ENCODE peak calls at places on chromosomes 16 and 17, in seven cellular contexts. L is stomach, E is K562, W is prostate gland, Z is HCT116, H is transverse colon, P is breast epithelium. U is an unnamed sample. For H3K4me1, the result is how much of the 10 kb centered on the place peaks cover.

GRCh38 chr16:88083582-88083981 is 132.3 kb downstream of the BANP start:
- DNase-seq in H (no peak), Z (no peak), W (no peak), E (no peak), P (no peak), L (no peak), U (no peak)

GRCh38 chr16:49924078-49924477 is 68.2 kb upstream of the ZNF423 start:
- DNase-seq in W (no peak), E (peak), P (no peak), Z (peak), L (no peak), H (no peak), U (peak)

GRCh38 chr17:64736804-64737492 is 74.8 kb upstream of the SMURF2 start:
- DNase-seq in L (peak), W (peak), Z (peak), E (no peak), P (no peak), H (peak), U (no peak)

GRCh38 chr16:53775821-53776431 is 72.0 kb downstream of the FTO start:
- DNase-seq in H (peak), E (no peak), W (peak), P (no peak), Z (no peak), L (peak), U (no peak)

GRCh38 chr16:2486645-2487516 is 12.0 kb downstream of the TBC1D24 start:
- DNase-seq in Z (no peak), L (peak), E (no peak), H (peak), W (peak), P (peak), U (peak)

GRCh38 chr16:23207485-23207884 is 24.9 kb downstream of the SCNN1G start:
- DNase-seq in L (no peak), E (no peak), Z (no peak), P (no peak), W (no peak), H (no peak), U (no peak)

GRCh38 chr16:13316008-13316407 is 414.6 kb downstream of the SHISA9 start:
- DNase-seq in P (no peak), L (no peak), W (no peak), Z (no peak), H (no peak), E (no peak), U (no peak)

GRCh38 chr17:72266099-72266852 is 145.5 kb downstream of the SOX9 start:
- DNase-seq in W (peak), Z (no peak), P (no peak), E (no peak), L (no peak), H (no peak), U (no peak)

GRCh38 chr16:75433732-75434413 is 570 bp upstream of the CFDP1 start:
- DNase-seq in Z (no peak), P (peak), W (peak), E (peak), H (peak), L (peak), U (peak)

GRCh38 chr17:72558971-72559476 is 438.2 kb downstream of the SOX9 start:
- DNase-seq in L (no peak), W (no peak), Z (no peak), H (no peak), P (no peak), E (no peak), U (peak)

GRCh38 chr17:82003411-82004381 is 19.0 kb downstream of the CENPX start:
- DNase-seq in L (no peak), E (no peak), W (no peak), P (peak), Z (peak), H (peak), U (no peak)

GRCh38 chr17:3558603-3559269 is 1.1 kb upstream of the TRPV3 start:
- DNase-seq in Z (no peak), L (peak), P (no peak), H (peak), W (no peak), E (no peak), U (peak)

GRCh38 chr16:30893082-30893743 is 664 bp downstream of the BCL7C start:
- DNase-seq in H (no peak), L (no peak), W (no peak), E (no peak), Z (no peak), P (no peak), U (peak)

GRCh38 chr17:80826955-80827645 is 164.5 kb upstream of the CHMP6 start:
- DNase-seq in E (no peak), L (no peak), Z (no peak), P (peak), H (no peak), W (no peak), U (peak)

GRCh38 chr16:23950898-23951297 is 115.1 kb downstream of the PRKCB start:
- DNase-seq in W (no peak), P (no peak), Z (no peak), E (no peak), H (no peak), L (no peak), U (no peak)

GRCh38 chr17:36743130-36743529 is 141.7 kb downstream of the MRM1 start:
- DNase-seq in E (no peak), L (no peak), W (no peak), P (no peak), H (no peak), Z (no peak), U (peak)

GRCh38 chr17:43579570-43580140 is 33.5 kb upstream of the ETV4 start:
- DNase-seq in Z (no peak), E (no peak), W (no peak), L (no peak), P (no peak), H (no peak), U (no peak)

GRCh38 chr16:20768121-20768520 is 4.3 kb downstream of the ACSM3 start:
- DNase-seq in Z (no peak), E (no peak), L (no peak), H (no peak), W (no peak), P (no peak), U (no peak)

GRCh38 chr17:601462-602303 is 113.0 kb downstream of the VPS53 start:
- DNase-seq in L (no peak), H (peak), Z (no peak), P (no peak), E (peak), W (no peak), U (no peak)

GRCh38 chr17:41406205-41406604 is 8.8 kb upstream of the KRT31 start:
- DNase-seq in Z (no peak), W (no peak), L (no peak), P (no peak), E (no peak), H (no peak), U (no peak)

GRCh38 chr17:38917259-38917658 is 8.2 kb upstream of the LASP1NB start:
- DNase-seq in W (no peak), E (no peak), L (no peak), Z (no peak), P (no peak), H (no peak), U (no peak)

GRCh38 chr17:7818746-7819645 is 15.0 kb upstream of the KDM6B start:
- DNase-seq in H (no peak), W (no peak), L (no peak), Z (no peak), P (no peak), E (no peak), U (peak)

GRCh38 chr17:40313660-40314556 is 4.9 kb downstream of the RARA start:
- DNase-seq in Z (no peak), P (no peak), W (no peak), L (no peak), E (no peak), H (no peak), U (no peak)

GRCh38 chr17:1455291-1455747 is 713 bp downstream of the CRK start:
- DNase-seq in E (peak), Z (no peak), L (peak), W (peak), P (peak), H (peak), U (peak)

GRCh38 chr16:72934661-72935403 is 113.1 kb downstream of the ZFHX3 start:
- DNase-seq in E (no peak), L (no peak), H (no peak), P (no peak), W (no peak), Z (no peak), U (no peak)

GRCh38 chr17:65638221-65638940 is 76.9 kb upstream of the AXIN2 start:
- DNase-seq in W (no peak), P (no peak), E (no peak), L (peak), Z (no peak), H (no peak), U (no peak)

GRCh38 chr16:75003931-75004330 is 5.1 kb downstream of the ZNRF1 start:
- DNase-seq in Z (no peak), L (no peak), E (no peak), H (no peak), P (no peak), W (no peak), U (no peak)

GRCh38 chr17:36703860-36704266 is 102.5 kb downstream of the MRM1 start:
- DNase-seq in P (no peak), E (peak), Z (no peak), L (no peak), H (peak), W (peak), U (no peak)

GRCh38 chr17:75130632-75131277 is 787 bp downstream of the NT5C start:
- DNase-seq in P (no peak), H (peak), Z (peak), L (peak), W (peak), E (peak), U (peak)

GRCh38 chr17:835263-835662 is 53.1 kb downstream of the MRM3 start:
- DNase-seq in P (no peak), W (no peak), E (no peak), L (no peak), Z (no peak), H (no peak), U (no peak)

GRCh38 chr17:79808763-79809529 is 12.1 kb upstream of the CBX8 start:
- DNase-seq in E (no peak), P (no peak), W (peak), L (peak), H (peak), Z (peak), U (no peak)

GRCh38 chr17:36575028-36575427 is 16.7 kb upstream of the DHRS11 start:
- DNase-seq in H (no peak), L (no peak), E (no peak), P (no peak), W (no peak), Z (no peak), U (no peak)

GRCh38 chr17:78129385-78130079 is 977 bp upstream of the TMC6 start:
- DNase-seq in W (no peak), H (peak), L (no peak), Z (no peak), P (no peak), E (no peak), U (peak)

GRCh38 chr17:5555254-5555653 is 29.1 kb downstream of the NLRP1 start:
- DNase-seq in P (no peak), E (no peak), L (no peak), Z (no peak), W (no peak), H (no peak), U (no peak)

GRCh38 chr16:12661656-12662172 is 142.0 kb downstream of the CPPED1 start:
- DNase-seq in W (no peak), L (no peak), H (no peak), Z (peak), P (no peak), E (peak), U (no peak)

GRCh38 chr17:73952498-73953205 is 250.8 kb upstream of the RPL38 start:
- DNase-seq in Z (no peak), P (no peak), L (peak), H (peak), E (peak), W (no peak), U (peak)

GRCh38 chr17:44829558-44830358 is at the start of gene GJC1:
- DNase-seq in W (no peak), P (no peak), Z (no peak), E (peak), L (no peak), H (peak), U (peak)

GRCh38 chr17:75077490-75078096 is 10.2 kb upstream of the SLC16A5 start:
- DNase-seq in P (peak), W (peak), Z (no peak), H (peak), L (peak), E (no peak), U (peak)

GRCh38 chr17:68428498-68429172 is 28.7 kb downstream of the WIPI1 start:
- DNase-seq in W (no peak), P (no peak), L (no peak), H (no peak), Z (no peak), E (no peak), U (peak)

GRCh38 chr16:68408967-68409366 is 39.3 kb downstream of the SMPD3 start:
- DNase-seq in L (no peak), Z (no peak), H (no peak), P (no peak), E (no peak), W (no peak), U (peak)

DNA sequence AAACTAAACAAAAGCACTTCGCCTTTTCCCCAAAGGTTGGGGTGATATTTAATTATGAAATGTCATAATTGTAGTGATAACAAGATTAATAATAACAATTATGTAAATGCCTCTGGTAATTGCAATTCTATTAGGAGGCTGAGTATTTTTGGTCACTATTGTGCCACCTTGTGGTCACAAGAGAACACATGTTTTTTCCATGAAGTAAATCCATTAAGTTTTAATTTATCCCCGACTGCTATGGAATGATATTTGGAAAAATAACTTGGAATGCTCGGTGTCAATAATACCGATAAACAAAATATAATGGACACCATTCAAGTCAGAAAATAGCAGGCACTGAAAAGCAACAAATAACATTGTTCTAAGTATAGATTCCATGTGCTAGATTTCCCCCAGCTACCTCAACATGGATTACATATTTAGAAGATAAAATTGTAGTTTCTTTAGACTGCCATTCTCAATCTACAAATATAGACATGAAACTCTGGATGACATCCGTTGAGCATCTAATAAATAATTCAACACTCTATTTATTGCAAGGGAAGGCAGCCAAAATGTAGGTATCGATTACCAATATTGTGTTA is 25.0 kb upstream of the KCNJ2 start:
- DNase-seq in E (no peak), P (no peak), Z (peak), W (no peak), L (no peak), H (no peak), U (no peak)
- H3K4me1 ChIP-seq in E (under half), P (under half), Z (under half), W (under half), L (under half), H (under half), U (under half)

GRCh38 chr17:19399750-19400450 is 11.1 kb upstream of the RNF112 start:
- DNase-seq in Z (no peak), E (no peak), H (no peak), L (no peak), P (no peak), W (no peak), U (peak)

GRCh38 chr17:19401321-19402010 is 9.6 kb upstream of the RNF112 start:
- DNase-seq in W (no peak), P (no peak), E (no peak), Z (no peak), H (peak), L (no peak), U (no peak)

GRCh38 chr17:19397556-19398041 is 10.6 kb upstream of the MFAP4 start:
- DNase-seq in Z (no peak), P (no peak), L (no peak), H (peak), W (no peak), E (no peak), U (peak)

GRCh38 chr17:19403021-19403420 is 8.0 kb upstream of the RNF112 start:
- DNase-seq in P (no peak), W (no peak), Z (no peak), H (no peak), E (no peak), L (no peak), U (no peak)

GRCh38 chr17:19398301-19399181 is 11.6 kb upstream of the MFAP4 start:
- DNase-seq in Z (no peak), W (no peak), H (peak), L (peak), P (no peak), E (no peak), U (peak)
- TF ChIP-seq POLR2AphosphoS5 in Z (no peak), W (no peak), H (peak), L (no peak), P (peak), E (no peak), U (peak)

DNA sequence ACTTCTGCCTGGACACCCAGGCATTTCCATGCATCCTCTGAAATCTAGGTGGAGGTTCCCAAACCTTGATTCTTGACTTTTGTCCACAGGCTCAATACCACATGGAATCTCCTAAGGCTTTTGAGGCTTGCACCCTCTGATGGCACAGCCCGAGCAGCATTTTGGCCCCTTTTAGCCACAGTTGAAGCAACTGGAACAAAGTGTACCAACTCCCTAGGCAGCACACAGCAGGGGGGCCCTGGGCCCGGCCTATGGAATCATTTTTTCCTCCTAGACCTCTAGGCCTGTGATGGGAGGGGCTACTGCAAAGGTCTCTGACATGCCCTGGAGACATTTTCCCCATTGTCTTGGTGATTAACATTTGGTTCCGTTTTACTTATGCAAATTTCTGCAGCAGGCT is 32.0 kb downstream of the ABCC1 start:
- DNase-seq in E (no peak), L (no peak), W (no peak), H (no peak), P (no peak), Z (no peak), U (no peak)
- TF ChIP-seq POLR2A in E (no peak), L (no peak), W (no peak), H (no peak), P (no peak), Z (no peak), U (no peak)

GRCh38 chr17:18985475-18985874 is 19.1 kb downstream of the FAM83G start:
- DNase-seq in H (no peak), Z (no peak), E (no peak), L (peak), W (no peak), P (no peak), U (no peak)
- H3K4me1 ChIP-seq in H (under half), Z (under half), E (under half), L (half or more), W (under half), P (under half), U (under half)